ENCODE peak calls at places on chromosomes 3 and 15, in seven cellular contexts. L, T, G, R, Y, I and U are unnamed samples.
A peak's percentile ranks its signal among the peaks of the same experiment; 100 is the strongest.

GRCh38 chr15:78620021-78620838 is 566 bp downstream of the CHRNA3 start:
- DNase-seq in L (no peak), T (no peak), G (no peak), R (no peak), Y (peak; percentile 36), I (no peak), U (no peak)

GRCh38 chr15:67708500-67708899 is 116.8 kb upstream of the SKOR1 start:
- DNase-seq in L (no peak), T (no peak), G (no peak), R (no peak), Y (no peak), I (no peak), U (no peak)

GRCh38 chr15:99745687-99746086 is 12.4 kb upstream of the LYSMD4 start:
- DNase-seq in L (no peak), T (no peak), G (no peak), R (no peak), Y (no peak), I (no peak), U (no peak)

GRCh38 chr3:149129326-149130123 is at the start of gene HPS3:
- DNase-seq in L (peak; percentile 95), T (peak; percentile 84), G (peak; percentile 79), R (peak; percentile 93), Y (peak; percentile 31), I (peak; percentile 71), U (peak; percentile 88)

GRCh38 chr3:108398510-108398909 is 102.2 kb downstream of the HHLA2 start:
- DNase-seq in L (no peak), T (no peak), G (no peak), R (no peak), Y (no peak), I (no peak), U (no peak)

GRCh38 chr15:77983091-77983707 is 94.3 kb downstream of the TBC1D2B start:
- DNase-seq in L (no peak), T (no peak), G (no peak), R (no peak), Y (no peak), I (no peak), U (no peak)

GRCh38 chr3:105598047-105598796 is 231.5 kb downstream of the ALCAM start:
- DNase-seq in L (no peak), T (no peak), G (no peak), R (peak; percentile 91), Y (no peak), I (no peak), U (peak; percentile 91)

GRCh38 chr3:32435911-32436815 is 44.5 kb downstream of the CMTM7 start:
- DNase-seq in L (no peak), T (no peak), G (peak; percentile 12), R (no peak), Y (no peak), I (no peak), U (no peak)

GRCh38 chr3:166195808-166196207 is 358.6 kb upstream of the BCHE start:
- DNase-seq in L (no peak), T (no peak), G (no peak), R (no peak), Y (no peak), I (no peak), U (no peak)

GRCh38 chr3:15361494-15362214 is 29.3 kb upstream of the SH3BP5 start:
- DNase-seq in L (peak; percentile 83), T (no peak), G (no peak), R (no peak), Y (no peak), I (no peak), U (no peak)

GRCh38 chr15:71304681-71305080 is 189.4 kb downstream of the THSD4 start:
- DNase-seq in L (no peak), T (no peak), G (no peak), R (no peak), Y (no peak), I (no peak), U (no peak)

GRCh38 chr15:35618260-35619188 is 72.6 kb upstream of the DPH6 start:
- DNase-seq in L (no peak), T (no peak), G (no peak), R (no peak), Y (no peak), I (no peak), U (no peak)

GRCh38 chr3:128727996-128728395 is 2.0 kb downstream of the RAB7A start:
- DNase-seq in L (no peak), T (no peak), G (no peak), R (no peak), Y (no peak), I (no peak), U (peak; percentile 42)

GRCh38 chr3:123110953-123111615 is 44.3 kb downstream of the PDIA5 start:
- DNase-seq in L (no peak), T (no peak), G (no peak), R (no peak), Y (no peak), I (no peak), U (no peak)

GRCh38 chr15:95616306-95616705 is 714.2 kb upstream of the NR2F2 start:
- DNase-seq in L (no peak), T (no peak), G (no peak), R (no peak), Y (no peak), I (no peak), U (no peak)

GRCh38 chr15:95624100-95624499 is 706.4 kb upstream of the NR2F2 start:
- DNase-seq in L (no peak), T (no peak), G (no peak), R (no peak), Y (no peak), I (no peak), U (no peak)

GRCh38 chr15:95624616-95625361 is 705.7 kb upstream of the NR2F2 start:
- DNase-seq in L (no peak), T (no peak), G (no peak), R (no peak), Y (no peak), I (no peak), U (no peak)

GRCh38 chr15:95622843-95623242 is 707.7 kb upstream of the NR2F2 start:
- DNase-seq in L (no peak), T (no peak), G (no peak), R (no peak), Y (no peak), I (no peak), U (no peak)

DNA sequence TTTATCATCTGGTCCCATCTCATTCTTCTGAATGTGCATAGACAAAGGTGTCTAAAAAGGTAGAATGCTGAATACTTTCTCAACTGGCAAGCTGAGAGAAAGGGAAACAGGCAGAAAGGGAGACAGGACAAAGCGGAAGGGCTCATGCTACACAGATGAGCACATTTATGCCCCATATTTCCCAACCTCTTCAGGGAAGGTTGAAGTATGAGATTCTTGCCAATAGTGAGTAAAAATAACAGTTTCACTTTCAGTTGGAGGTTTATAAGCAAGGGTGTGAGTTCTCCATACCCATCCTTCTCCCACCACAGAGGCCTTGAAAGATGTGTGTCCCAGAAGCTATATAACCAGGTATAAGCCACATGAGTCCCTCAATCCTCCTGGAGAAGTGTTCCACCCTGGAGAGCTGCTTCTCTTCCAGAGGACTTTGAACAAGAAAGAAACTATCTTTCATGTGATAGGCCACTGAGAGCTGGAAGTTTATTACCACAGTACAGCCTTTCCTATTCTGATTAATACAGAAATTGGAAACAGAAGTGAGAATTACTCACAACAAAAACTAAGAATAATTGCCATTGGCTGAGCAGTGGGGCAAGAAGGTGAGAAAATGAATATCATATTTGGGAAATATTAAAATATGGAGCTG is 709.4 kb upstream of the NR2F2 start:
- DNase-seq in L (no peak), T (no peak), G (no peak), R (peak; percentile 25), Y (no peak), I (no peak), U (no peak)
- TF ChIP-seq CTCF in L (no peak), T (no peak), G (no peak), R (no peak), Y (no peak), I (no peak), U (no peak)

GRCh38 chr15:72688697-72689096 is 2.7 kb downstream of the BBS4 start:
- DNase-seq in L (no peak), T (no peak), G (no peak), R (no peak), Y (no peak), I (no peak), U (no peak)

GRCh38 chr15:72682772-72683171 is 3.2 kb downstream of the HIGD2B start:
- DNase-seq in L (no peak), T (no peak), G (no peak), R (no peak), Y (no peak), I (no peak), U (no peak)

GRCh38 chr15:72685925-72686794 is at the start of the genes BBS4 and HIGD2B:
- DNase-seq in L (peak; percentile 88), T (peak; percentile 59), G (peak; percentile 88), R (peak; percentile 88), Y (peak; percentile 86), I (no peak), U (peak; percentile 81)

GRCh38 chr15:72680931-72681330 is 5.1 kb downstream of the HIGD2B start:
- DNase-seq in L (no peak), T (no peak), G (no peak), R (no peak), Y (no peak), I (no peak), U (no peak)

DNA sequence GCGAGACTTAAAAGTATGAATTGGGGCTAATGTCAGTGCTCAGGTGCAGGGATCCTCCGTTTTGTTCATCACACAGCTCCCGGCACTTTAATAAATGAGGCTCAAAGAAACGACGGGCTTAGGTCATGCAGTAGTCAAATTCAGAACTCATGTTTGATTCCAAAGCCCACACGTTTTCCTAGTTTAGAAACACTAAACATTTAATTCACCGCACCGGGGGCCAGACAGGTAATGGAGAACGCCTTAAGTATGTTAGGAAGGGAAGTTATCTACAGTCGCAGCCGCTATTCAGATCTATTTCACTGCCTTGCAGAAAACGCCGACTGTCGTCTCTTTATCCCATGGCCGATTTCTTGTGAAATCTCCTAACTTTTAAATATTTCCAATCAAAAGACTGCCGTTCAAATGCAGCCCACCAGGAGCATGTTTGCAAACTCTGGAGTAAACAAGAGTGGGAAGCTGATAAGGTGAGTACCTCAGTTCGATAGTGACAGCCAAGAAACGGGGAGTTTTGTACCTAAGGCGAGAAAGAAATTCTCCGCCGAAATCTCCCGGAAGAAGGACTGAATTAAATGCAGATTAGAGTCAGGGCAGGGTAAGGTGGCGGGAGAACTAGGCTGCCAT is 569 bp downstream of the HIGD2B start:
- DNase-seq in L (no peak), T (no peak), G (no peak), R (no peak), Y (no peak), I (no peak), U (no peak)
- TF ChIP-seq CTCF in L (no peak), T (no peak), G (peak; percentile 19), R (no peak), Y (no peak), I (no peak), U (no peak)

DNA sequence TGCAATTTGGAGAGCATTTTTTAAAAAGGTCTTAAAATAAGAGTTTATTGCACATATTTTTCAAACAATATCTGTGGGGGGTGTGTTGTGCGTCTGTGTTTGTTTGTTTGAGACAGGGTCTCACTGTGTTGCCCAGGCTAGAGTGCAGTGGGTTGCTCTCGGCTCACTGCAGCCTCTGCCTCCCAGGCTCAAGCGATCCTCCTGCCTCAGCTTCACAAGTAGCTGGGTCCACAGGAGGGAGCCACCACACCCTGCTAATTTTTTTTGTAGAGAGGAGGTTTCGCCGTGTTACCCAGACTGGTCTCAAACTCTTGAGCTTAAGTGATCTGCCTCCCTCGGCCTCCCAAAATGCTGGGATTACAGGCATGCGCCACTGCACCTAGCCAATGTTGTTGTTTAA is 2.7 kb downstream of the MLF1 start:
- DNase-seq in L (no peak), T (no peak), G (no peak), R (no peak), Y (no peak), I (no peak), U (no peak)
- TF ChIP-seq CTCF in L (no peak), T (no peak), G (no peak), R (no peak), Y (peak; percentile 11), I (no peak), U (no peak)

GRCh38 chr3:53170325-53171108 is 9.5 kb downstream of the PRKCD start:
- DNase-seq in L (peak; percentile 78), T (no peak), G (no peak), R (no peak), Y (no peak), I (no peak), U (no peak)
- TF ChIP-seq CTCF in L (no peak), T (no peak), G (no peak), R (no peak), Y (no peak), I (no peak), U (no peak)